ENCODE peak calls at places on chromosomes 3 and 15, in eight cellular contexts. One of them, this sample, is unnamed.

GRCh38 chr15:60916032-60916673 is 312.9 kb downstream of the RORA start:
- DNase-seq in OCI-LY7: no peak
- DNase-seq in naive thymus-derived CD8-positive, alpha-beta T cell: no peak
- DNase-seq in esophagus squamous epithelium: no peak
- DNase-seq in NCI-H510A treated with DMSO at 0.1 percent for 48 hours: peak; percentile 32
- DNase-seq in sciatic nerve: no peak
- DNase-seq in RPMI8226: no peak
- DNase-seq in astrocyte of the spinal cord: no peak
- DNase-seq in this sample: no peak

GRCh38 chr3:142853270-142854163 is 35.4 kb downstream of the PCOLCE2 start:
- DNase-seq in astrocyte of the spinal cord: peak; percentile 73
- DNase-seq in esophagus squamous epithelium: no peak
- DNase-seq in NCI-H510A treated with DMSO at 0.1 percent for 48 hours: no peak
- DNase-seq in sciatic nerve: no peak
- DNase-seq in OCI-LY7: no peak
- DNase-seq in RPMI8226: peak; percentile 71
- DNase-seq in naive thymus-derived CD8-positive, alpha-beta T cell: no peak
- DNase-seq in this sample: no peak

GRCh38 chr15:83846847-83847246 is 192.9 kb downstream of the ADAMTSL3 start:
- DNase-seq in NCI-H510A treated with DMSO at 0.1 percent for 48 hours: no peak
- DNase-seq in RPMI8226: no peak
- DNase-seq in OCI-LY7: no peak
- DNase-seq in astrocyte of the spinal cord: peak; percentile 15
- DNase-seq in sciatic nerve: no peak
- DNase-seq in esophagus squamous epithelium: no peak
- DNase-seq in naive thymus-derived CD8-positive, alpha-beta T cell: no peak
- DNase-seq in this sample: no peak

GRCh38 chr15:77659350-77660321 is 26.9 kb upstream of the LINGO1 start:
- DNase-seq in OCI-LY7: peak; percentile 71
- DNase-seq in astrocyte of the spinal cord: peak; percentile 7
- DNase-seq in sciatic nerve: peak; percentile 70
- DNase-seq in NCI-H510A treated with DMSO at 0.1 percent for 48 hours: peak; percentile 2
- DNase-seq in RPMI8226: peak; percentile 86
- DNase-seq in esophagus squamous epithelium: no peak
- DNase-seq in naive thymus-derived CD8-positive, alpha-beta T cell: no peak
- DNase-seq in this sample: no peak

GRCh38 chr15:67587754-67588153 is 45.3 kb downstream of the MAP2K5 start:
- DNase-seq in OCI-LY7: no peak
- DNase-seq in astrocyte of the spinal cord: no peak
- DNase-seq in esophagus squamous epithelium: no peak
- DNase-seq in RPMI8226: no peak
- DNase-seq in sciatic nerve: no peak
- DNase-seq in NCI-H510A treated with DMSO at 0.1 percent for 48 hours: no peak
- DNase-seq in naive thymus-derived CD8-positive, alpha-beta T cell: no peak
- DNase-seq in this sample: no peak

GRCh38 chr15:66931768-66932633 is 133.4 kb upstream of the SMAD3 start:
- DNase-seq in astrocyte of the spinal cord: peak; percentile 59
- DNase-seq in NCI-H510A treated with DMSO at 0.1 percent for 48 hours: peak; percentile 3
- DNase-seq in sciatic nerve: peak; percentile 63
- DNase-seq in OCI-LY7: no peak
- DNase-seq in esophagus squamous epithelium: no peak
- DNase-seq in RPMI8226: no peak
- DNase-seq in naive thymus-derived CD8-positive, alpha-beta T cell: no peak
- DNase-seq in this sample: no peak

GRCh38 chr3:58116161-58116955 is 94.4 kb downstream of the DNASE1L3 start:
- DNase-seq in OCI-LY7: peak; percentile 15
- DNase-seq in NCI-H510A treated with DMSO at 0.1 percent for 48 hours: no peak
- DNase-seq in esophagus squamous epithelium: peak; percentile 27
- DNase-seq in RPMI8226: peak; percentile 7
- DNase-seq in astrocyte of the spinal cord: no peak
- DNase-seq in naive thymus-derived CD8-positive, alpha-beta T cell: peak; percentile 89
- DNase-seq in sciatic nerve: no peak
- DNase-seq in this sample: no peak

GRCh38 chr3:153958635-153959320 is 162.4 kb upstream of the ARHGEF26 start:
- DNase-seq in astrocyte of the spinal cord: peak; percentile 15
- DNase-seq in sciatic nerve: no peak
- DNase-seq in RPMI8226: no peak
- DNase-seq in esophagus squamous epithelium: no peak
- DNase-seq in naive thymus-derived CD8-positive, alpha-beta T cell: no peak
- DNase-seq in NCI-H510A treated with DMSO at 0.1 percent for 48 hours: no peak
- DNase-seq in OCI-LY7: no peak
- DNase-seq in this sample: no peak

GRCh38 chr3:100158877-100159563 is 44.7 kb upstream of the FILIP1L start:
- DNase-seq in RPMI8226: no peak
- DNase-seq in naive thymus-derived CD8-positive, alpha-beta T cell: no peak
- DNase-seq in sciatic nerve: no peak
- DNase-seq in esophagus squamous epithelium: no peak
- DNase-seq in OCI-LY7: no peak
- DNase-seq in NCI-H510A treated with DMSO at 0.1 percent for 48 hours: no peak
- DNase-seq in astrocyte of the spinal cord: no peak
- DNase-seq in this sample: no peak

GRCh38 chr3:129122697-129123055 is 1.1 kb upstream of the RAB43 start:
- DNase-seq in naive thymus-derived CD8-positive, alpha-beta T cell: no peak
- DNase-seq in RPMI8226: peak; percentile 15
- DNase-seq in OCI-LY7: no peak
- DNase-seq in sciatic nerve: no peak
- DNase-seq in NCI-H510A treated with DMSO at 0.1 percent for 48 hours: no peak
- DNase-seq in astrocyte of the spinal cord: no peak
- DNase-seq in esophagus squamous epithelium: no peak
- DNase-seq in this sample: no peak

GRCh38 chr15:25543156-25543555 is 104.3 kb upstream of the UBE3A start:
- DNase-seq in esophagus squamous epithelium: no peak
- DNase-seq in naive thymus-derived CD8-positive, alpha-beta T cell: no peak
- DNase-seq in astrocyte of the spinal cord: peak; percentile 51
- DNase-seq in NCI-H510A treated with DMSO at 0.1 percent for 48 hours: no peak
- DNase-seq in sciatic nerve: peak; percentile 81
- DNase-seq in RPMI8226: peak; percentile 38
- DNase-seq in OCI-LY7: no peak
- DNase-seq in this sample: peak; percentile 54

This sample was measured in thoracic aorta.